ENCODE peak calls at places on chromosomes 3 and 15, in ten cellular contexts. One of them, this sample, is unnamed.

GRCh38 chr3:189756651-189757078 is 125.5 kb downstream of the TP63 start:
- DNase-seq in amniotic stem cell: no peak
- DNase-seq in IMR-90: no peak
- DNase-seq in cardiac muscle cell: no peak
- DNase-seq in NCI-H2107: no peak
- DNase-seq in Caco-2: peak
- DNase-seq in NCI-H2081: peak
- DNase-seq in hippocampal formation: no peak
- DNase-seq in epithelial cell of prostate: no peak
- DNase-seq in HEK293T: no peak
- DNase-seq in this sample: no peak

GRCh38 chr15:100515758-100516157 is 13.0 kb downstream of the CERS3 start:
- DNase-seq in amniotic stem cell: no peak
- DNase-seq in IMR-90: no peak
- DNase-seq in cardiac muscle cell: no peak
- DNase-seq in NCI-H2107: no peak
- DNase-seq in Caco-2: no peak
- DNase-seq in NCI-H2081: no peak
- DNase-seq in hippocampal formation: no peak
- DNase-seq in epithelial cell of prostate: no peak
- DNase-seq in HEK293T: no peak
- DNase-seq in this sample: no peak

GRCh38 chr3:66386925-66387650 is 113.7 kb downstream of the LRIG1 start:
- DNase-seq in amniotic stem cell: no peak
- DNase-seq in IMR-90: peak
- DNase-seq in cardiac muscle cell: no peak
- DNase-seq in NCI-H2107: no peak
- DNase-seq in Caco-2: no peak
- DNase-seq in NCI-H2081: no peak
- DNase-seq in hippocampal formation: peak
- DNase-seq in epithelial cell of prostate: no peak
- DNase-seq in HEK293T: no peak
- DNase-seq in this sample: no peak

GRCh38 chr3:168398371-168399030 is 302.8 kb upstream of the GOLIM4 start:
- DNase-seq in amniotic stem cell: peak
- DNase-seq in IMR-90: peak
- DNase-seq in cardiac muscle cell: peak
- DNase-seq in NCI-H2107: no peak
- DNase-seq in Caco-2: no peak
- DNase-seq in NCI-H2081: no peak
- DNase-seq in hippocampal formation: no peak
- DNase-seq in epithelial cell of prostate: no peak
- DNase-seq in HEK293T: no peak
- DNase-seq in this sample: no peak

GRCh38 chr3:1195922-1196321 is 103.1 kb downstream of the CNTN6 start:
- DNase-seq in amniotic stem cell: no peak
- DNase-seq in IMR-90: peak
- DNase-seq in cardiac muscle cell: peak
- DNase-seq in NCI-H2107: no peak
- DNase-seq in Caco-2: no peak
- DNase-seq in NCI-H2081: no peak
- DNase-seq in hippocampal formation: no peak
- DNase-seq in epithelial cell of prostate: no peak
- DNase-seq in HEK293T: no peak
- DNase-seq in this sample: no peak

GRCh38 chr3:128496019-128496601 is 3.1 kb upstream of the GATA2 start:
- DNase-seq in amniotic stem cell: no peak
- DNase-seq in IMR-90: no peak
- DNase-seq in cardiac muscle cell: no peak
- DNase-seq in NCI-H2107: no peak
- DNase-seq in Caco-2: no peak
- DNase-seq in NCI-H2081: no peak
- DNase-seq in hippocampal formation: no peak
- DNase-seq in epithelial cell of prostate: no peak
- DNase-seq in HEK293T: no peak
- DNase-seq in this sample: no peak

GRCh38 chr15:31278544-31279220 is 48.0 kb upstream of the KLF13 start:
- DNase-seq in amniotic stem cell: no peak
- DNase-seq in IMR-90: no peak
- DNase-seq in cardiac muscle cell: no peak
- DNase-seq in NCI-H2107: no peak
- DNase-seq in Caco-2: peak
- DNase-seq in NCI-H2081: no peak
- DNase-seq in hippocampal formation: no peak
- DNase-seq in epithelial cell of prostate: no peak
- DNase-seq in HEK293T: no peak
- DNase-seq in this sample: no peak

GRCh38 chr15:70826634-70827033 is 27.3 kb downstream of the LARP6 start:
- DNase-seq in amniotic stem cell: peak
- DNase-seq in IMR-90: peak
- DNase-seq in cardiac muscle cell: peak
- DNase-seq in NCI-H2107: no peak
- DNase-seq in Caco-2: no peak
- DNase-seq in NCI-H2081: no peak
- DNase-seq in hippocampal formation: no peak
- DNase-seq in epithelial cell of prostate: peak
- DNase-seq in HEK293T: no peak
- DNase-seq in this sample: peak

GRCh38 chr3:144181062-144181461 is 209.4 kb downstream of the DIPK2A start:
- DNase-seq in amniotic stem cell: no peak
- DNase-seq in IMR-90: no peak
- DNase-seq in cardiac muscle cell: no peak
- DNase-seq in NCI-H2107: no peak
- DNase-seq in Caco-2: no peak
- DNase-seq in NCI-H2081: no peak
- DNase-seq in hippocampal formation: no peak
- DNase-seq in epithelial cell of prostate: no peak
- DNase-seq in HEK293T: no peak
- DNase-seq in this sample: no peak

GRCh38 chr3:157585386-157585785 is 82.2 kb upstream of the VEPH1 start:
- DNase-seq in amniotic stem cell: no peak
- DNase-seq in IMR-90: no peak
- DNase-seq in cardiac muscle cell: peak
- DNase-seq in NCI-H2107: no peak
- DNase-seq in Caco-2: no peak
- DNase-seq in NCI-H2081: no peak
- DNase-seq in hippocampal formation: no peak
- DNase-seq in epithelial cell of prostate: no peak
- DNase-seq in HEK293T: no peak
- DNase-seq in this sample: no peak

GRCh38 chr3:161508852-161509477 is 12.4 kb downstream of the OTOL1 start:
- DNase-seq in amniotic stem cell: no peak
- DNase-seq in IMR-90: no peak
- DNase-seq in cardiac muscle cell: no peak
- DNase-seq in NCI-H2107: peak
- DNase-seq in Caco-2: no peak
- DNase-seq in NCI-H2081: peak
- DNase-seq in hippocampal formation: no peak
- DNase-seq in epithelial cell of prostate: no peak
- DNase-seq in HEK293T: peak
- DNase-seq in this sample: no peak

GRCh38 chr3:123907720-123908119 is 23.6 kb upstream of the MYLK start:
- DNase-seq in amniotic stem cell: no peak
- DNase-seq in IMR-90: no peak
- DNase-seq in cardiac muscle cell: no peak
- DNase-seq in NCI-H2107: no peak
- DNase-seq in Caco-2: no peak
- DNase-seq in NCI-H2081: no peak
- DNase-seq in hippocampal formation: no peak
- DNase-seq in epithelial cell of prostate: no peak
- DNase-seq in HEK293T: no peak
- DNase-seq in this sample: no peak

GRCh38 chr3:98769436-98769835 is 6.3 kb downstream of the ST3GAL6 start:
- DNase-seq in amniotic stem cell: no peak
- DNase-seq in IMR-90: no peak
- DNase-seq in cardiac muscle cell: no peak
- DNase-seq in NCI-H2107: no peak
- DNase-seq in Caco-2: no peak
- DNase-seq in NCI-H2081: no peak
- DNase-seq in hippocampal formation: no peak
- DNase-seq in epithelial cell of prostate: no peak
- DNase-seq in HEK293T: no peak
- DNase-seq in this sample: no peak

GRCh38 chr3:148023994-148024393 is 614.8 kb downstream of the ZIC1 start:
- DNase-seq in amniotic stem cell: no peak
- DNase-seq in IMR-90: peak
- DNase-seq in cardiac muscle cell: peak
- DNase-seq in NCI-H2107: no peak
- DNase-seq in Caco-2: no peak
- DNase-seq in NCI-H2081: no peak
- DNase-seq in hippocampal formation: no peak
- DNase-seq in epithelial cell of prostate: no peak
- DNase-seq in HEK293T: no peak
- DNase-seq in this sample: no peak

GRCh38 chr15:83890584-83890983 is 236.7 kb downstream of the ADAMTSL3 start:
- DNase-seq in amniotic stem cell: no peak
- DNase-seq in IMR-90: no peak
- DNase-seq in cardiac muscle cell: peak
- DNase-seq in NCI-H2107: no peak
- DNase-seq in Caco-2: no peak
- DNase-seq in NCI-H2081: no peak
- DNase-seq in hippocampal formation: no peak
- DNase-seq in epithelial cell of prostate: no peak
- DNase-seq in HEK293T: no peak
- DNase-seq in this sample: no peak

GRCh38 chr15:69719527-69719926 is 266.9 kb downstream of the RPLP1 start:
- DNase-seq in amniotic stem cell: no peak
- DNase-seq in IMR-90: no peak
- DNase-seq in cardiac muscle cell: peak
- DNase-seq in NCI-H2107: no peak
- DNase-seq in Caco-2: no peak
- DNase-seq in NCI-H2081: no peak
- DNase-seq in hippocampal formation: no peak
- DNase-seq in epithelial cell of prostate: no peak
- DNase-seq in HEK293T: no peak
- DNase-seq in this sample: no peak

GRCh38 chr3:127547761-127548605 is 42.5 kb downstream of the TPRA1 start:
- DNase-seq in amniotic stem cell: peak
- DNase-seq in IMR-90: peak
- DNase-seq in cardiac muscle cell: peak
- DNase-seq in NCI-H2107: peak
- DNase-seq in Caco-2: peak
- DNase-seq in NCI-H2081: peak
- DNase-seq in hippocampal formation: peak
- DNase-seq in epithelial cell of prostate: no peak
- DNase-seq in HEK293T: peak
- DNase-seq in this sample: no peak

GRCh38 chr3:104291878-104292277 is 1074.8 kb upstream of the ALCAM start:
- DNase-seq in amniotic stem cell: no peak
- DNase-seq in IMR-90: no peak
- DNase-seq in cardiac muscle cell: no peak
- DNase-seq in NCI-H2107: no peak
- DNase-seq in Caco-2: no peak
- DNase-seq in NCI-H2081: no peak
- DNase-seq in hippocampal formation: no peak
- DNase-seq in epithelial cell of prostate: no peak
- DNase-seq in HEK293T: no peak
- DNase-seq in this sample: no peak

GRCh38 chr3:9704343-9705322 is 1.0 kb downstream of the CPNE9 start:
- DNase-seq in amniotic stem cell: no peak
- DNase-seq in IMR-90: peak
- DNase-seq in cardiac muscle cell: peak
- DNase-seq in NCI-H2107: no peak
- DNase-seq in Caco-2: peak
- DNase-seq in NCI-H2081: peak
- DNase-seq in hippocampal formation: no peak
- DNase-seq in epithelial cell of prostate: no peak
- DNase-seq in HEK293T: peak
- DNase-seq in this sample: no peak

GRCh38 chr3:56137406-56137805 is 330.9 kb downstream of the ERC2 start:
- DNase-seq in amniotic stem cell: no peak
- DNase-seq in IMR-90: no peak
- DNase-seq in cardiac muscle cell: peak
- DNase-seq in NCI-H2107: no peak
- DNase-seq in Caco-2: no peak
- DNase-seq in NCI-H2081: peak
- DNase-seq in hippocampal formation: no peak
- DNase-seq in epithelial cell of prostate: no peak
- DNase-seq in HEK293T: no peak
- DNase-seq in this sample: no peak

GRCh38 chr3:78868570-78868969 is 899.2 kb downstream of the ROBO1 start:
- DNase-seq in amniotic stem cell: no peak
- DNase-seq in IMR-90: no peak
- DNase-seq in cardiac muscle cell: no peak
- DNase-seq in NCI-H2107: no peak
- DNase-seq in Caco-2: no peak
- DNase-seq in NCI-H2081: peak
- DNase-seq in hippocampal formation: no peak
- DNase-seq in epithelial cell of prostate: no peak
- DNase-seq in HEK293T: no peak
- DNase-seq in this sample: no peak

GRCh38 chr15:90059208-90059985 is 42.9 kb downstream of the IDH2 start:
- DNase-seq in amniotic stem cell: no peak
- DNase-seq in IMR-90: no peak
- DNase-seq in cardiac muscle cell: peak
- DNase-seq in NCI-H2107: no peak
- DNase-seq in Caco-2: no peak
- DNase-seq in NCI-H2081: no peak
- DNase-seq in hippocampal formation: peak
- DNase-seq in epithelial cell of prostate: no peak
- DNase-seq in HEK293T: no peak
- DNase-seq in this sample: no peak

GRCh38 chr3:191502583-191502982 is 41.6 kb downstream of the PYDC2 start:
- DNase-seq in amniotic stem cell: no peak
- DNase-seq in IMR-90: no peak
- DNase-seq in cardiac muscle cell: no peak
- DNase-seq in NCI-H2107: no peak
- DNase-seq in Caco-2: no peak
- DNase-seq in NCI-H2081: no peak
- DNase-seq in hippocampal formation: no peak
- DNase-seq in epithelial cell of prostate: no peak
- DNase-seq in HEK293T: peak
- DNase-seq in this sample: no peak

GRCh38 chr3:136954246-136954645 is 3.5 kb upstream of the IL20RB start:
- DNase-seq in amniotic stem cell: no peak
- DNase-seq in IMR-90: no peak
- DNase-seq in cardiac muscle cell: peak
- DNase-seq in NCI-H2107: no peak
- DNase-seq in Caco-2: no peak
- DNase-seq in NCI-H2081: no peak
- DNase-seq in hippocampal formation: no peak
- DNase-seq in epithelial cell of prostate: no peak
- DNase-seq in HEK293T: no peak
- DNase-seq in this sample: no peak

GRCh38 chr3:11059090-11059798 is 66.7 kb downstream of the SLC6A1 start:
- DNase-seq in amniotic stem cell: peak
- DNase-seq in IMR-90: peak
- DNase-seq in cardiac muscle cell: peak
- DNase-seq in NCI-H2107: peak
- DNase-seq in Caco-2: peak
- DNase-seq in NCI-H2081: peak
- DNase-seq in hippocampal formation: peak
- DNase-seq in epithelial cell of prostate: no peak
- DNase-seq in HEK293T: peak
- DNase-seq in this sample: peak

GRCh38 chr3:169658311-169658931 is 5.1 kb downstream of the MECOM start:
- DNase-seq in amniotic stem cell: no peak
- DNase-seq in IMR-90: peak
- DNase-seq in cardiac muscle cell: peak
- DNase-seq in NCI-H2107: no peak
- DNase-seq in Caco-2: no peak
- DNase-seq in NCI-H2081: no peak
- DNase-seq in hippocampal formation: no peak
- DNase-seq in epithelial cell of prostate: no peak
- DNase-seq in HEK293T: no peak
- DNase-seq in this sample: no peak

GRCh38 chr3:42649006-42649405 is 4.5 kb upstream of the ZBTB47 start:
- DNase-seq in amniotic stem cell: no peak
- DNase-seq in IMR-90: no peak
- DNase-seq in cardiac muscle cell: no peak
- DNase-seq in NCI-H2107: no peak
- DNase-seq in Caco-2: no peak
- DNase-seq in NCI-H2081: no peak
- DNase-seq in hippocampal formation: no peak
- DNase-seq in epithelial cell of prostate: no peak
- DNase-seq in HEK293T: no peak
- DNase-seq in this sample: no peak

GRCh38 chr3:185052631-185053030 is 100.2 kb downstream of the C3orf70 start:
- DNase-seq in amniotic stem cell: no peak
- DNase-seq in IMR-90: no peak
- DNase-seq in cardiac muscle cell: no peak
- DNase-seq in NCI-H2107: no peak
- DNase-seq in Caco-2: no peak
- DNase-seq in NCI-H2081: no peak
- DNase-seq in hippocampal formation: no peak
- DNase-seq in epithelial cell of prostate: no peak
- DNase-seq in HEK293T: no peak
- DNase-seq in this sample: no peak